ENCODE peak calls at places on chromosomes 4 and X, in six cellular contexts. Q, J, M, L, H and Z are unnamed samples.

GRCh38 chr4:182862166-182862875 is 54.9 kb downstream of the DCTD start:
- DNase-seq in M (no peak), Q (no peak), H (no peak), L (no peak), J (no peak), Z (peak; percentile 21)

GRCh38 chr4:2291705-2292651 is 30.1 kb upstream of the MXD4 start:
- DNase-seq in Q (no peak), J (no peak), L (no peak), M (no peak), H (peak; percentile 61), Z (no peak)

GRCh38 chr4:184891765-184892164 is 66.0 kb upstream of the ACSL1 start:
- DNase-seq in M (no peak), L (no peak), H (no peak), Q (no peak), J (no peak), Z (no peak)

GRCh38 chrX:56248492-56248891 is 16.3 kb downstream of the KLF8 start:
- DNase-seq in H (peak; percentile 52), Q (no peak), J (peak; percentile 48), L (no peak), M (no peak), Z (peak; percentile 60)

GRCh38 chr4:54050214-54050904 is 14.0 kb downstream of the CHIC2 start:
- DNase-seq in H (no peak), Q (peak; percentile 26), L (no peak), M (no peak), J (no peak), Z (no peak)

GRCh38 chr4:108834167-108834566 is 71.3 kb upstream of the ETNPPL start:
- DNase-seq in M (no peak), Q (peak; percentile 88), L (no peak), H (no peak), J (no peak), Z (no peak)

GRCh38 chrX:70970482-70970999 is 39.6 kb upstream of the SLC7A3 start:
- DNase-seq in L (no peak), J (no peak), H (peak; percentile 17), M (peak; percentile 2), Q (peak; percentile 7), Z (peak; percentile 2)

GRCh38 chr4:17956245-17956644 is 65.3 kb downstream of the LCORL start:
- DNase-seq in J (no peak), H (no peak), Q (no peak), L (no peak), M (no peak), Z (no peak)

GRCh38 chr4:140703463-140703862 is 52.7 kb downstream of the TBC1D9 start:
- DNase-seq in H (no peak), M (no peak), Q (no peak), J (no peak), L (no peak), Z (no peak)

GRCh38 chrX:69428216-69428615 is 75.9 kb upstream of the NALF2 start:
- DNase-seq in M (no peak), Q (no peak), L (no peak), J (no peak), H (no peak), Z (no peak)

GRCh38 chr4:7539659-7540058 is 104.9 kb upstream of the PSAPL1 start:
- DNase-seq in M (peak; percentile 31), J (peak; percentile 68), L (no peak), Q (no peak), H (peak; percentile 87), Z (peak; percentile 29)

GRCh38 chrX:80807606-80808159 is 2.0 kb downstream of the BRWD3 start:
- DNase-seq in J (no peak), L (peak; percentile 92), Q (no peak), M (no peak), H (peak; percentile 79), Z (no peak)

GRCh38 chrX:100408643-100409315 is 1.3 kb downstream of the PCDH19 start:
- DNase-seq in M (no peak), H (peak; percentile 22), L (no peak), J (peak; percentile 63), Q (no peak), Z (peak; percentile 55)

GRCh38 chr4:14431155-14432134 is 570.8 kb upstream of the CPEB2 start:
- DNase-seq in L (no peak), Q (no peak), J (no peak), M (peak; percentile 6), H (no peak), Z (no peak)

GRCh38 chrX:53262918-53263394 is 18.4 kb downstream of the IQSEC2 start:
- DNase-seq in L (no peak), H (no peak), M (no peak), J (no peak), Q (peak; percentile 60), Z (no peak)

GRCh38 chr4:133131829-133132485 is 17.1 kb upstream of the PCDH10 start:
- DNase-seq in H (no peak), J (no peak), L (no peak), Q (no peak), M (no peak), Z (no peak)

GRCh38 chr4:53854991-53855885 is 209.2 kb downstream of the CHIC2 start:
- DNase-seq in L (no peak), Q (peak; percentile 37), H (no peak), M (no peak), J (no peak), Z (no peak)

GRCh38 chr4:7661846-7662506 is 227.2 kb upstream of the PSAPL1 start:
- DNase-seq in L (no peak), M (no peak), H (no peak), J (no peak), Q (no peak), Z (no peak)

GRCh38 chrX:125131146-125131545 is 188.5 kb upstream of the TEX13C start:
- DNase-seq in H (no peak), J (no peak), M (no peak), Q (peak; percentile 0), L (no peak), Z (peak; percentile 12)

GRCh38 chr4:129239088-129239487 is 143.1 kb downstream of the C4orf33 start:
- DNase-seq in L (no peak), J (no peak), M (no peak), H (no peak), Q (no peak), Z (no peak)

GRCh38 chr4:139890810-139891209 is 225.2 kb downstream of the MGST2 start:
- DNase-seq in Q (peak; percentile 27), M (no peak), L (no peak), H (no peak), J (no peak), Z (no peak)

GRCh38 chr4:150038335-150039076 is 39.7 kb upstream of the DCLK2 start:
- DNase-seq in H (no peak), L (no peak), M (peak; percentile 51), Q (no peak), J (no peak), Z (no peak)

GRCh38 chr4:99755223-99755944 is 61.2 kb upstream of the DAPP1 start:
- DNase-seq in M (no peak), Q (no peak), J (no peak), H (no peak), L (no peak), Z (no peak)

GRCh38 chrX:21800344-21800770 is 39.1 kb upstream of the MBTPS2 start:
- DNase-seq in L (no peak), M (no peak), J (no peak), H (no peak), Q (peak; percentile 52), Z (no peak)

GRCh38 chr4:170721812-170722373 is 632.1 kb upstream of the AADAT start:
- DNase-seq in L (no peak), J (no peak), M (no peak), H (peak; percentile 3), Q (no peak), Z (no peak)

GRCh38 chr4:128688025-128688721 is 121.3 kb upstream of the JADE1 start:
- DNase-seq in H (no peak), M (no peak), J (no peak), Q (no peak), L (no peak), Z (no peak)

GRCh38 chrX:53153581-53153980 is 59.6 kb downstream of the KANTR start:
- DNase-seq in H (no peak), Q (no peak), M (no peak), J (no peak), L (no peak), Z (no peak)

GRCh38 chr4:156591679-156592078 is 379.9 kb downstream of the PDGFC start:
- DNase-seq in Q (no peak), M (no peak), J (no peak), H (no peak), L (no peak), Z (no peak)

GRCh38 chrX:50161143-50161542 is 39.7 kb downstream of the AKAP4 start:
- DNase-seq in J (no peak), H (no peak), Q (no peak), M (no peak), L (no peak), Z (no peak)

GRCh38 chr4:171813195-171813955 is at the start of gene GALNTL6:
- DNase-seq in L (no peak), J (peak; percentile 61), H (peak; percentile 71), M (peak; percentile 12), Q (peak; percentile 6), Z (peak; percentile 55)

GRCh38 chr4:189088783-189089182 is 851.9 kb upstream of the FRG1 start:
- DNase-seq in M (no peak), J (no peak), Q (no peak), H (no peak), L (no peak), Z (no peak)

GRCh38 chrX:69556094-69557011 is 52.2 kb downstream of the NALF2 start:
- DNase-seq in L (no peak), M (no peak), H (no peak), Q (peak; percentile 3), J (no peak), Z (no peak)

GRCh38 chr4:176001171-176002006 is 64.3 kb upstream of the WDR17 start:
- DNase-seq in Q (no peak), J (peak; percentile 79), H (peak; percentile 17), L (no peak), M (peak; percentile 42), Z (peak; percentile 81)

GRCh38 chrX:20325786-20326388 is 59.2 kb upstream of the RPS6KA3 start:
- DNase-seq in L (no peak), H (no peak), J (no peak), Q (no peak), M (no peak), Z (no peak)

GRCh38 chrX:152824841-152825374 is 5.6 kb downstream of the CETN2 start:
- DNase-seq in L (no peak), Q (peak; percentile 25), M (no peak), H (no peak), J (no peak), Z (no peak)

GRCh38 chrX:111447298-111447697 is 35.3 kb upstream of the DCX start:
- DNase-seq in J (peak; percentile 58), M (peak; percentile 0), H (peak; percentile 20), Q (no peak), L (no peak), Z (peak; percentile 81)